ENCODE peak calls at places on chromosomes 6 and 20, in five cellular contexts. One of them, this sample, is unnamed.

GRCh38 chr6:37624606-37625574 is 72.8 kb downstream of the MDGA1 start:
- DNase-seq in SJSA1: no peak
- DNase-seq in lower lobe of right lung: peak; percentile 81
- DNase-seq in CD8-positive, alpha-beta memory T cell: no peak
- DNase-seq in mesendoderm: no peak
- DNase-seq in this sample: peak; percentile 69

GRCh38 chr6:5422321-5422915 is 161.1 kb downstream of the FARS2 start:
- DNase-seq in SJSA1: peak; percentile 12
- DNase-seq in lower lobe of right lung: no peak
- DNase-seq in CD8-positive, alpha-beta memory T cell: no peak
- DNase-seq in mesendoderm: peak; percentile 72
- DNase-seq in this sample: no peak

GRCh38 chr6:160462551-160463109 is 114.5 kb downstream of the SLC22A3 start:
- DNase-seq in SJSA1: peak; percentile 35
- DNase-seq in lower lobe of right lung: no peak
- DNase-seq in CD8-positive, alpha-beta memory T cell: peak; percentile 89
- DNase-seq in mesendoderm: no peak
- DNase-seq in this sample: no peak

GRCh38 chr20:4814696-4815252 is 93.1 kb downstream of the PRND start:
- DNase-seq in SJSA1: no peak
- DNase-seq in lower lobe of right lung: peak; percentile 76
- DNase-seq in CD8-positive, alpha-beta memory T cell: no peak
- DNase-seq in mesendoderm: no peak
- DNase-seq in this sample: no peak

GRCh38 chr6:138104618-138105213 is 2.5 kb downstream of the PERP start:
- DNase-seq in SJSA1: no peak
- DNase-seq in lower lobe of right lung: no peak
- DNase-seq in CD8-positive, alpha-beta memory T cell: no peak
- DNase-seq in mesendoderm: no peak
- DNase-seq in this sample: no peak

GRCh38 chr20:51894201-51894600 is 91.9 kb upstream of the SALL4 start:
- DNase-seq in SJSA1: no peak
- DNase-seq in lower lobe of right lung: no peak
- DNase-seq in CD8-positive, alpha-beta memory T cell: no peak
- DNase-seq in mesendoderm: no peak
- DNase-seq in this sample: no peak

GRCh38 chr6:16950311-16950710 is 151.5 kb upstream of the STMND1 start:
- DNase-seq in SJSA1: no peak
- DNase-seq in lower lobe of right lung: no peak
- DNase-seq in CD8-positive, alpha-beta memory T cell: no peak
- DNase-seq in mesendoderm: no peak
- DNase-seq in this sample: no peak

GRCh38 chr20:49252556-49253350 is 25.1 kb downstream of the ZNFX1 start:
- DNase-seq in SJSA1: no peak
- DNase-seq in lower lobe of right lung: no peak
- DNase-seq in CD8-positive, alpha-beta memory T cell: no peak
- DNase-seq in mesendoderm: no peak
- DNase-seq in this sample: no peak

GRCh38 chr6:73586416-73586974 is 65.7 kb upstream of the EEF1A1 start:
- DNase-seq in SJSA1: no peak
- DNase-seq in lower lobe of right lung: no peak
- DNase-seq in CD8-positive, alpha-beta memory T cell: no peak
- DNase-seq in mesendoderm: no peak
- DNase-seq in this sample: no peak

GRCh38 chr20:17873410-17874270 is 95.0 kb downstream of the SNX5 start:
- DNase-seq in SJSA1: peak; percentile 79
- DNase-seq in lower lobe of right lung: peak; percentile 88
- DNase-seq in CD8-positive, alpha-beta memory T cell: no peak
- DNase-seq in mesendoderm: no peak
- DNase-seq in this sample: peak; percentile 89

GRCh38 chr6:163457637-163458561 is 43.4 kb downstream of the QKI start:
- DNase-seq in SJSA1: peak; percentile 62
- DNase-seq in lower lobe of right lung: no peak
- DNase-seq in CD8-positive, alpha-beta memory T cell: no peak
- DNase-seq in mesendoderm: peak; percentile 49
- DNase-seq in this sample: peak; percentile 53

GRCh38 chr6:79763301-79763700 is 132.2 kb downstream of the SH3BGRL2 start:
- DNase-seq in SJSA1: no peak
- DNase-seq in lower lobe of right lung: no peak
- DNase-seq in CD8-positive, alpha-beta memory T cell: no peak
- DNase-seq in mesendoderm: no peak
- DNase-seq in this sample: no peak

GRCh38 chr6:109791301-109791700 is 100.2 kb downstream of the FIG4 start:
- DNase-seq in SJSA1: peak; percentile 37
- DNase-seq in lower lobe of right lung: no peak
- DNase-seq in CD8-positive, alpha-beta memory T cell: no peak
- DNase-seq in mesendoderm: peak; percentile 54
- DNase-seq in this sample: no peak

GRCh38 chr6:48664850-48665249 is 553.9 kb upstream of the PTCHD4 start:
- DNase-seq in SJSA1: peak; percentile 32
- DNase-seq in lower lobe of right lung: no peak
- DNase-seq in CD8-positive, alpha-beta memory T cell: no peak
- DNase-seq in mesendoderm: no peak
- DNase-seq in this sample: no peak

GRCh38 chr6:156857573-156857972 is 80.4 kb downstream of the ARID1B start:
- DNase-seq in SJSA1: no peak
- DNase-seq in lower lobe of right lung: no peak
- DNase-seq in CD8-positive, alpha-beta memory T cell: no peak
- DNase-seq in mesendoderm: no peak
- DNase-seq in this sample: no peak

GRCh38 chr6:132114201-132114860 is 163.2 kb upstream of the CCN2 start:
- DNase-seq in SJSA1: peak; percentile 52
- DNase-seq in lower lobe of right lung: no peak
- DNase-seq in CD8-positive, alpha-beta memory T cell: no peak
- DNase-seq in mesendoderm: no peak
- DNase-seq in this sample: no peak
- H3K4me3 ChIP-seq in SJSA1: no peak overlapping the region
- H3K4me3 ChIP-seq in lower lobe of right lung: no peak overlapping the region
- H3K4me3 ChIP-seq in CD8-positive, alpha-beta memory T cell: no peak overlapping the region
- H3K4me3 ChIP-seq in mesendoderm: no peak overlapping the region
- H3K4me3 ChIP-seq in this sample: no peak overlapping the region

GRCh38 chr6:27177454-27178000 is 70.0 kb upstream of the PRSS16 start:
- DNase-seq in SJSA1: no peak
- DNase-seq in lower lobe of right lung: peak; percentile 86
- DNase-seq in CD8-positive, alpha-beta memory T cell: peak; percentile 67
- DNase-seq in mesendoderm: peak; percentile 97
- DNase-seq in this sample: peak; percentile 83

GRCh38 chr6:27176096-27176495 is 71.4 kb upstream of the PRSS16 start:
- DNase-seq in SJSA1: peak; percentile 4
- DNase-seq in lower lobe of right lung: no peak
- DNase-seq in CD8-positive, alpha-beta memory T cell: peak; percentile 36
- DNase-seq in mesendoderm: no peak
- DNase-seq in this sample: no peak

GRCh38 chr6:27174958-27175357 is 72.5 kb upstream of the PRSS16 start:
- DNase-seq in SJSA1: no peak
- DNase-seq in lower lobe of right lung: no peak
- DNase-seq in CD8-positive, alpha-beta memory T cell: no peak
- DNase-seq in mesendoderm: no peak
- DNase-seq in this sample: no peak

GRCh38 chr6:27178860-27179259 is 68.6 kb upstream of the PRSS16 start:
- DNase-seq in SJSA1: no peak
- DNase-seq in lower lobe of right lung: no peak
- DNase-seq in CD8-positive, alpha-beta memory T cell: no peak
- DNase-seq in mesendoderm: peak; percentile 65
- DNase-seq in this sample: no peak

GRCh38 chr6:27178001-27178730 is 69.3 kb upstream of the PRSS16 start:
- DNase-seq in SJSA1: peak; percentile 85
- DNase-seq in lower lobe of right lung: no peak
- DNase-seq in CD8-positive, alpha-beta memory T cell: peak; percentile 74
- DNase-seq in mesendoderm: peak; percentile 93
- DNase-seq in this sample: peak; percentile 60
- H3K27ac ChIP-seq in SJSA1: peak overlapping the region; percentile 10
- H3K27ac ChIP-seq in lower lobe of right lung: peak overlapping the region; percentile 74
- H3K27ac ChIP-seq in CD8-positive, alpha-beta memory T cell: peak overlapping the region; percentile 89
- H3K27ac ChIP-seq in mesendoderm: peak overlapping the region; percentile 80
- H3K27ac ChIP-seq in this sample: no peak overlapping the region

DNA sequence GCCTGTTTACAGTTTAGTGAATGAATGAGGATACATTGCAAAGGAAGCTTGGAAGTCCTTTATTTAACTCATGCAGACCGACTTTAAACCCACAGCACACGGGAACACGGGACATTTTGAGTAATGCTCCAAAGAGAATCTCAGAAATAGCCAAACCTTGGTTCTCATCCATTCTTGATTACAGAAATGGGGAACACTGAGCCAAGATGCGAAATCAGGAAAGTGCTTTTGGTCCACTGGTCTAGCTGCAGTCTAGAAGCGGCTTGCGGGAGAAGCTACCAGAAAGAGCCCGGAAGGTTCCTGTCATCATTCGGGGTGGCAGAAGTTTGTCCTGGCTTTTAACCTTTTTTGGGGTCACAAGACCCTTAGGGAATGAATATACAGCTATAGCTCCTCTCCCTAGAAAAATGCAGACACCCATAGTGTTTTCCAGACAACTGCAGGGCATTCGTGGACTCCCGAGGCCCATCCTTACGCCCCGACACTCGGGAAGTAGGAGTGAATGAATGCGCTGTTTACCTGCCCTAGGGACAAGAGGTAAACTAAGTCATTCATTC is 475 bp upstream of the TMEM181 start:
- DNase-seq in SJSA1: no peak
- DNase-seq in lower lobe of right lung: no peak
- DNase-seq in CD8-positive, alpha-beta memory T cell: no peak
- DNase-seq in mesendoderm: no peak
- DNase-seq in this sample: no peak
- H3K4me1 ChIP-seq in SJSA1: peaks cover 26% of the 10 kb centered on the region
- H3K4me1 ChIP-seq in lower lobe of right lung: peaks cover 40% of the 10 kb centered on the region
- H3K4me1 ChIP-seq in CD8-positive, alpha-beta memory T cell: peaks cover 38% of the 10 kb centered on the region
- H3K4me1 ChIP-seq in mesendoderm: peaks cover 2% of the 10 kb centered on the region
- H3K4me1 ChIP-seq in this sample: peaks cover 15% of the 10 kb centered on the region

DNA sequence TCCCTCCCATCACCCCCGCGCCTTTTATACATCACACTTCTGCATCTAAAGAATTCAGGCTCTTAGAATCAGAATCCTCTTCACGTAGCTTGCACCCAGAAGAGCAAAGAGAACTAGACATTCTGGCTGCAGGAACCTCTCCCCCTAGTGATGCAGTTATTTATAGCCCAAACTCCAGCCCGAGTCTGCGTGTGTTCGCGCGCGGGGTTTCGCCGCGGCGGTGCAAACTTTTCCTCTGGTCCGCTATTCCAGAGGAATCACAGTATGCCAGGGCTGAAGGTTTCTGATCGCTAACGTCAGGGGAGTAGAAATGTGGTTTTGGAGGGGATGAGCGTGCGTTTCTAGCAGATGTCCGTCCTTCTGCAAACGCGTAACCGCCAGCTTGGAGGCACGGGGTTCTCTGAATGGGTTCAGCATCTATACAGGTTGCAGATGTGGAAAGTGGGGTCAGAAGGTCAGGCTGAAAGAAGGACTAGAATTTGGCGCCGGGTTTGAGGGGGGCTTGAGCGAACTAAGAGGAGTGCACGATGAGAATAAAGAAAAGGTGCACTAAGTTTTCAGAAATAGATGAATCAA is 1.9 kb downstream of the EPHA7 start:
- DNase-seq in SJSA1: no peak
- DNase-seq in lower lobe of right lung: peak; percentile 23
- DNase-seq in CD8-positive, alpha-beta memory T cell: no peak
- DNase-seq in mesendoderm: no peak
- DNase-seq in this sample: peak; percentile 25
- H3K4me3 ChIP-seq in SJSA1: no peak overlapping the region
- H3K4me3 ChIP-seq in lower lobe of right lung: peak overlapping the region; percentile 58
- H3K4me3 ChIP-seq in CD8-positive, alpha-beta memory T cell: no peak overlapping the region
- H3K4me3 ChIP-seq in mesendoderm: peak overlapping the region; percentile 55
- H3K4me3 ChIP-seq in this sample: peak overlapping the region; percentile 60

GRCh38 chr6:111414373-111414772 is 68.6 kb downstream of the REV3L start:
- DNase-seq in SJSA1: no peak
- DNase-seq in lower lobe of right lung: no peak
- DNase-seq in CD8-positive, alpha-beta memory T cell: no peak
- DNase-seq in mesendoderm: no peak
- DNase-seq in this sample: no peak

GRCh38 chr6:111411978-111412574 is 70.9 kb downstream of the REV3L start:
- DNase-seq in SJSA1: no peak
- DNase-seq in lower lobe of right lung: no peak
- DNase-seq in CD8-positive, alpha-beta memory T cell: no peak
- DNase-seq in mesendoderm: no peak
- DNase-seq in this sample: no peak

GRCh38 chr6:111409430-111409829 is 73.6 kb downstream of the REV3L start:
- DNase-seq in SJSA1: no peak
- DNase-seq in lower lobe of right lung: no peak
- DNase-seq in CD8-positive, alpha-beta memory T cell: no peak
- DNase-seq in mesendoderm: no peak
- DNase-seq in this sample: no peak

GRCh38 chr6:111410371-111410770 is 72.6 kb downstream of the REV3L start:
- DNase-seq in SJSA1: no peak
- DNase-seq in lower lobe of right lung: no peak
- DNase-seq in CD8-positive, alpha-beta memory T cell: no peak
- DNase-seq in mesendoderm: no peak
- DNase-seq in this sample: no peak

GRCh38 chr6:111411046-111411445 is 72.0 kb downstream of the REV3L start:
- DNase-seq in SJSA1: no peak
- DNase-seq in lower lobe of right lung: no peak
- DNase-seq in CD8-positive, alpha-beta memory T cell: no peak
- DNase-seq in mesendoderm: no peak
- DNase-seq in this sample: no peak
- H3K27ac ChIP-seq in SJSA1: no peak overlapping the region
- H3K27ac ChIP-seq in lower lobe of right lung: no peak overlapping the region
- H3K27ac ChIP-seq in CD8-positive, alpha-beta memory T cell: no peak overlapping the region
- H3K27ac ChIP-seq in mesendoderm: no peak overlapping the region
- H3K27ac ChIP-seq in this sample: no peak overlapping the region

GRCh38 chr6:158356586-158357546 is 44.6 kb downstream of the TULP4 start:
- DNase-seq in SJSA1: no peak
- DNase-seq in lower lobe of right lung: no peak
- DNase-seq in CD8-positive, alpha-beta memory T cell: no peak
- DNase-seq in mesendoderm: peak; percentile 40
- DNase-seq in this sample: no peak

GRCh38 chr6:158354509-158354877 is 42.2 kb downstream of the TULP4 start:
- DNase-seq in SJSA1: no peak
- DNase-seq in lower lobe of right lung: no peak
- DNase-seq in CD8-positive, alpha-beta memory T cell: no peak
- DNase-seq in mesendoderm: no peak
- DNase-seq in this sample: no peak

GRCh38 chr6:158357570-158358216 is 45.4 kb downstream of the TULP4 start:
- DNase-seq in SJSA1: no peak
- DNase-seq in lower lobe of right lung: no peak
- DNase-seq in CD8-positive, alpha-beta memory T cell: no peak
- DNase-seq in mesendoderm: no peak
- DNase-seq in this sample: no peak

GRCh38 chr6:158361961-158362634 is 49.8 kb downstream of the TULP4 start:
- DNase-seq in SJSA1: no peak
- DNase-seq in lower lobe of right lung: no peak
- DNase-seq in CD8-positive, alpha-beta memory T cell: no peak
- DNase-seq in mesendoderm: no peak
- DNase-seq in this sample: no peak

GRCh38 chr6:158358450-158359077 is 46.3 kb downstream of the TULP4 start:
- DNase-seq in SJSA1: no peak
- DNase-seq in lower lobe of right lung: no peak
- DNase-seq in CD8-positive, alpha-beta memory T cell: no peak
- DNase-seq in mesendoderm: no peak
- DNase-seq in this sample: no peak
- H3K4me1 ChIP-seq in SJSA1: peaks cover 7% of the 10 kb centered on the region
- H3K4me1 ChIP-seq in lower lobe of right lung: peaks cover 15% of the 10 kb centered on the region
- H3K4me1 ChIP-seq in CD8-positive, alpha-beta memory T cell: peaks cover 24% of the 10 kb centered on the region
- H3K4me1 ChIP-seq in mesendoderm: peaks cover 2% of the 10 kb centered on the region
- H3K4me1 ChIP-seq in this sample: no peaks in the 10 kb centered on the region